ENCODE peak calls at places on chromosomes 11 and 22, in six cellular contexts. M, H, O, B, X and W are unnamed samples.

GRCh38 chr11:98561877-98562395 is 458.8 kb upstream of the CNTN5 start:
- DNase-seq in X (no peak), M (no peak), O (no peak), B (no peak), H (no peak), W (no peak)

GRCh38 chr11:82523141-82523540 is 210.5 kb downstream of the FAM181B start:
- DNase-seq in B (no peak), H (peak), O (peak), X (no peak), M (no peak), W (no peak)

GRCh38 chr11:99370557-99371200 is 349.9 kb downstream of the CNTN5 start:
- DNase-seq in O (peak), M (no peak), B (peak), H (peak), X (no peak), W (no peak)

GRCh38 chr22:50702261-50702671 is 29.6 kb downstream of the SHANK3 start:
- DNase-seq in B (peak), X (peak), H (no peak), M (no peak), O (no peak), W (no peak)

GRCh38 chr11:131671764-131672163 is 301.3 kb downstream of the NTM start:
- DNase-seq in O (peak), H (no peak), M (no peak), X (no peak), B (no peak), W (no peak)

GRCh38 chr11:78202733-78203167 is 14.0 kb downstream of the USP35 start:
- DNase-seq in O (no peak), H (no peak), B (peak), M (no peak), X (peak), W (no peak)

GRCh38 chr11:112477929-112478317 is 217.3 kb upstream of the PLET1 start:
- DNase-seq in B (no peak), H (no peak), X (no peak), O (no peak), M (no peak), W (no peak)

GRCh38 chr22:44497218-44497903 is 672 bp downstream of the RTL6 start:
- DNase-seq in X (no peak), B (no peak), H (peak), M (no peak), O (peak), W (no peak)

GRCh38 chr11:36215688-36216050 is 73.6 kb downstream of the COMMD9 start:
- DNase-seq in B (no peak), M (no peak), H (no peak), X (no peak), O (no peak), W (no peak)

GRCh38 chr22:44357962-44358553 is 45.3 kb upstream of the SHISAL1 start:
- DNase-seq in X (peak), O (no peak), M (no peak), H (no peak), B (no peak), W (peak)

GRCh38 chr11:58923300-58923788 is 15.9 kb upstream of the GLYATL1 start:
- DNase-seq in B (peak), M (no peak), H (no peak), O (peak), X (no peak), W (no peak)

GRCh38 chr11:12329797-12330196 is 47.6 kb upstream of the PARVA start:
- DNase-seq in M (no peak), H (no peak), X (no peak), O (no peak), B (no peak), W (no peak)

GRCh38 chr11:70398834-70399680 is 728 bp downstream of the CTTN start:
- DNase-seq in O (no peak), X (no peak), B (no peak), H (no peak), M (no peak), W (peak)

GRCh38 chr11:62875698-62876483 is 4.8 kb upstream of the SLC3A2 start:
- DNase-seq in H (no peak), X (peak), M (no peak), B (no peak), O (no peak), W (no peak)

GRCh38 chr11:1888811-1889526 is 2.7 kb downstream of the PRR33 start:
- DNase-seq in M (no peak), X (peak), H (no peak), B (no peak), O (no peak), W (peak)

GRCh38 chr11:28245131-28245530 is 136.9 kb downstream of the METTL15 start:
- DNase-seq in B (peak), H (no peak), X (no peak), M (no peak), O (no peak), W (no peak)

GRCh38 chr11:96154802-96155520 is 188.0 kb downstream of the MAML2 start:
- DNase-seq in O (no peak), B (no peak), M (peak), H (no peak), X (no peak), W (no peak)

GRCh38 chr11:96158126-96158525 is 184.9 kb downstream of the MAML2 start:
- DNase-seq in M (no peak), H (no peak), B (no peak), O (no peak), X (no peak), W (no peak)

GRCh38 chr11:96156379-96156722 is 186.6 kb downstream of the MAML2 start:
- DNase-seq in X (no peak), H (no peak), O (no peak), M (no peak), B (no peak), W (no peak)

GRCh38 chr11:96157517-96157873 is 185.5 kb downstream of the MAML2 start:
- DNase-seq in H (no peak), B (no peak), M (no peak), X (no peak), O (no peak), W (no peak)

GRCh38 chr11:96155627-96156378 is 187.2 kb downstream of the MAML2 start:
- DNase-seq in M (no peak), H (no peak), B (no peak), O (peak), X (peak), W (peak)
- H3K27ac ChIP-seq in M (peak), H (no peak), B (peak), O (peak), X (peak), W (peak)

DNA sequence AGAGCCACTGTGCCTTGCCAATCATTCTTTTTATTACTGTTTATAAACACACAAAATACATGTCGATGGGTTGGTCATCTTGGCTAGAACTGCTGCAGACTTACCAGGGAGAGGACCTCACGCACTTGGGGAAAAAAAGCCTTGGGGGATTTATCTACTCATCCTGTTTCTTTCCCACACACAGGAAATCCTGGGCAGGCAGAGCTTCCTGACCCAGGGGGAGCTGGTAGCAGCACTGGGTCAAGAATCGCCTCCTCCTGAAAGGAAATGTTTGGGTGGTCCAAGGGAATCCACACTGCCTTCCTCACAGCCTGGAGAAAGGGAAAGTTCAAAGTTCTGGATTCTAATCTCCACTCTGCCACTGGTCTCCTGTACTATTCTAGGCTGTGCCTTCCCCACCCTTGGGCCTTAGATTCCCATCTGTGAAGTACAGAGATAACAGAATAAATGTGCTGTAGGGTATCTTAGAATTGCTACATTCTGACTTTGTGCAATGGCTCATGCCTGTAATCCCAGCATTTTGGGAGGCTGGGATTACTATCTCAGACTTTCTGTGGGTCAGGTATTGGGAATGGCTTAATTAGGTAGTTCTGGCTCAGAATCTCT is 31.2 kb upstream of the SMTN start:
- DNase-seq in X (no peak), H (no peak), O (no peak), B (no peak), M (no peak), W (no peak)
- H3K27ac ChIP-seq in X (peak), H (no peak), O (no peak), B (no peak), M (no peak), W (no peak)

GRCh38 chr11:3171931-3172560 is 6.9 kb upstream of the OSBPL5 start:
- DNase-seq in X (peak), B (no peak), O (no peak), H (no peak), M (no peak), W (no peak)
- H3K27ac ChIP-seq in X (no peak), B (no peak), O (no peak), H (no peak), M (no peak), W (no peak)

GRCh38 chr11:103978588-103979580 is 57.6 kb upstream of the DDI1 start:
- DNase-seq in O (no peak), H (no peak), B (no peak), M (no peak), X (no peak), W (no peak)
- H3K27ac ChIP-seq in O (no peak), H (no peak), B (no peak), M (no peak), X (no peak), W (no peak)